ENCODE peak calls at places on chromosomes 4 and X, in seven cellular contexts. F is GM13977, I is endothelial cell, J is DMS153, R is GM23248, W is iris pigment epithelial cell, P is KG1. S is an unnamed sample.

GRCh38 chr4:74540193-74540592 is 95.3 kb downstream of the AREG start:
- DNase-seq in I (no peak), R (peak), P (no peak), W (peak), F (no peak), J (no peak), S (no peak)

GRCh38 chr4:109864134-109864533 is 16.2 kb downstream of the LRIT3 start:
- DNase-seq in F (no peak), I (no peak), P (no peak), J (no peak), W (no peak), R (no peak), S (no peak)

GRCh38 chrX:9865804-9866471 is 79.7 kb downstream of the SHROOM2 start:
- DNase-seq in J (no peak), R (peak), F (peak), I (no peak), W (peak), P (no peak), S (no peak)

GRCh38 chr4:13966241-13967195 is 339.0 kb upstream of the BOD1L1 start:
- DNase-seq in P (no peak), J (no peak), R (peak), W (peak), I (no peak), F (no peak), S (no peak)

GRCh38 chr4:27684501-27685077 is 823.9 kb downstream of the STIM2 start:
- DNase-seq in P (peak), F (peak), I (peak), W (peak), J (peak), R (peak), S (peak)

GRCh38 chr4:152536545-152537182 is 772 bp upstream of the FBXW7 start:
- DNase-seq in J (no peak), I (no peak), F (peak), R (peak), W (peak), P (no peak), S (no peak)

GRCh38 chr4:3770323-3771166 is 4.4 kb downstream of the ADRA2C start:
- DNase-seq in R (no peak), J (no peak), W (no peak), I (no peak), P (no peak), F (no peak), S (no peak)

GRCh38 chr4:53929311-53929710 is 135.1 kb downstream of the CHIC2 start:
- DNase-seq in R (no peak), I (no peak), J (no peak), F (no peak), W (peak), P (no peak), S (no peak)